ENCODE peak calls at places on chromosomes 4 and X, in eight cellular contexts. Z is prostate gland, C is breast epithelium, T is Peyer's patch, H is upper lobe of left lung, D is suprapubic skin, O is sigmoid colon, J is adrenal gland. Y is an unnamed sample. For H3K4me1, the result is how much of the 10 kb centered on the place peaks cover.

GRCh38 chr4:78954048-78954666 is 14.9 kb upstream of the PAQR3 start:
- DNase-seq in J (no peak), O (no peak), Z (peak), T (no peak), D (no peak), C (no peak), H (no peak), Y (no peak)

GRCh38 chrX:39450578-39450977 is 647.2 kb downstream of the BCOR start:
- DNase-seq in T (no peak), H (no peak), C (no peak), Z (no peak), O (no peak), J (no peak), D (no peak), Y (no peak)

GRCh38 chr4:121217385-121217784 is 53.3 kb upstream of the TNIP3 start:
- DNase-seq in C (no peak), H (no peak), T (no peak), D (no peak), J (no peak), Z (no peak), O (no peak), Y (no peak)

GRCh38 chr4:163603246-163603645 is 108.8 kb downstream of the TMA16 start:
- DNase-seq in O (no peak), T (no peak), J (no peak), C (no peak), D (no peak), Z (no peak), H (no peak), Y (no peak)

GRCh38 chrX:57282568-57282967 is 3.9 kb upstream of the FAAH2 start:
- DNase-seq in Z (no peak), D (no peak), T (no peak), J (no peak), C (no peak), O (no peak), H (no peak), Y (no peak)

GRCh38 chrX:142238536-142238935 is 33.4 kb upstream of the MAGEC2 start:
- DNase-seq in T (no peak), Z (no peak), H (no peak), J (no peak), D (no peak), O (no peak), C (no peak), Y (no peak)

GRCh38 chrX:123504047-123504446 is 228.8 kb downstream of the THOC2 start:
- DNase-seq in O (no peak), H (no peak), T (no peak), C (no peak), Z (no peak), J (no peak), D (no peak), Y (no peak)

GRCh38 chrX:120653000-120653399 is 23.1 kb upstream of the C1GALT1C1 start:
- DNase-seq in O (no peak), T (no peak), J (no peak), D (no peak), C (no peak), H (no peak), Z (no peak), Y (no peak)

GRCh38 chr4:153483432-153484418 is 17.6 kb downstream of the TMEM131L start:
- DNase-seq in C (no peak), H (no peak), T (no peak), Z (no peak), J (no peak), O (no peak), D (no peak), Y (no peak)
- TF ChIP-seq POLR2A in C (no peak), H (no peak), T (no peak), Z (no peak), J (no peak), O (no peak), D (no peak), Y (no peak)

GRCh38 chr4:6986067-6986780 is 56.9 kb upstream of the TADA2B start:
- DNase-seq in Z (peak), T (peak), D (no peak), O (peak), J (peak), H (no peak), C (peak), Y (peak)

GRCh38 chr4:6987566-6987920 is 55.6 kb upstream of the TADA2B start:
- DNase-seq in D (no peak), T (no peak), J (no peak), H (no peak), Z (no peak), C (no peak), O (no peak), Y (no peak)

GRCh38 chr4:6986781-6987565 is 56.2 kb upstream of the TADA2B start:
- DNase-seq in D (peak), O (peak), H (peak), C (peak), J (peak), T (peak), Z (peak), Y (peak)

GRCh38 chr4:6989331-6989923 is 53.7 kb upstream of the TADA2B start:
- DNase-seq in T (no peak), J (no peak), C (no peak), Z (peak), O (no peak), H (no peak), D (no peak), Y (no peak)

GRCh38 chr4:6988016-6988715 is 55.0 kb upstream of the TADA2B start:
- DNase-seq in D (no peak), Z (no peak), O (no peak), T (no peak), H (no peak), C (no peak), J (peak), Y (no peak)
- H3K4me1 ChIP-seq in D (half or more), Z (under half), O (under half), T (under half), H (half or more), C (under half), J (under half), Y (under half)

GRCh38 chrX:108584617-108585211 is 145.1 kb downstream of the COL4A5 start:
- DNase-seq in Z (no peak), C (no peak), H (no peak), O (no peak), J (no peak), D (no peak), T (no peak), Y (no peak)
- H3K27ac ChIP-seq in Z (no peak), C (no peak), H (no peak), O (no peak), J (no peak), D (no peak), T (no peak), Y (no peak)

DNA sequence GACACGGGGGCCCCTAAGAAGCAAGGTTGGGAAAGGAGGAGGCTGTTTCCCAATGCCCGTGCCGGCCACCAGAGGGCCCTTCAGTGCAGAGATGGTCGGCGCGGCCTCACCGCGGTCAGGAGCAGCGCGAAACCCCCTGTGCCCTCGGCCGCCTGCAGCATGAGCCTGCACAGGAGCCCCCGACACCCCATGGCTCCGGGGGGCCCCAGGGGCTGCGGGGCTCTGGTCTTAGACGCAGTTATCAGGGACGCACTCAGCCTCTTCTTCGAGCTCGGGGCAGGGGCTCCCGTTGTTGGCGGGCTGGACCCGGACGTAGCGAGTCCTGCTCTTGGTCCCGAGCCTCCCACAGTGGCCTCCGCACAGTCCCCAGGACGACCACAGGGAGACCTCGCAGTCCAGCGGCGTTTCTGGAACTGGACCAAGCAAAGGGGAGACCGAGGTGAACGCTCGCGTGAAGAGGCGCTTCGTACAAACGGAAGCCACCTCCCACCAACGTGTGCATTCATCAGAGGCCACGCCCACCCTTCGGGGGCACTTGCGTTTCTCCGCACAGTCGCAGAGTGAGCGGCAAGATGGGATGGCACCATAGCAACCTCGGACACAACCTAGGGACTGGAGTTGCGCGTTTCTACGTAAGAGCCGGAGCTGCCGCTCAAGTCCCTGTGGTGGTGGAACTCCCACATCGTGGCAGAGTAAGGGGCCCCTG is 5.0 kb downstream of the SPON2 start:
- DNase-seq in O (peak), D (peak), C (no peak), Z (peak), H (peak), T (peak), J (peak), Y (peak)
- TF ChIP-seq POLR2A in O (no peak), D (no peak), C (no peak), Z (no peak), H (no peak), T (peak), J (no peak), Y (no peak)

GRCh38 chr4:73603307-73603710 is 16.9 kb downstream of the RASSF6 start:
- DNase-seq in Z (no peak), O (no peak), H (no peak), J (no peak), C (no peak), T (no peak), D (no peak), Y (no peak)
- H3K4me1 ChIP-seq in Z (under half), O (under half), H (under half), J (under half), C (under half), T (under half), D (under half), Y (under half)

GRCh38 chrX:49120104-49120503 is 3.4 kb downstream of the GPKOW start:
- DNase-seq in O (no peak), J (no peak), D (no peak), Z (no peak), T (no peak), H (no peak), C (no peak), Y (no peak)

GRCh38 chrX:49117597-49117996 is 5.9 kb downstream of the GPKOW start:
- DNase-seq in O (no peak), Z (no peak), C (no peak), D (no peak), J (no peak), T (no peak), H (no peak), Y (no peak)

GRCh38 chrX:49122499-49122898 is 1.0 kb downstream of the GPKOW start:
- DNase-seq in C (no peak), Z (no peak), T (no peak), J (no peak), H (peak), O (no peak), D (no peak), Y (no peak)
- H3K27ac ChIP-seq in C (no peak), Z (no peak), T (no peak), J (no peak), H (no peak), O (no peak), D (no peak), Y (no peak)